ENCODE peak calls at places on chromosome 5, in four cellular contexts. L is GM23338, T is tibial nerve, S is heart right ventricle. E is an unnamed sample. For H3K36me3, the result is how much of the 10 kb centered on the place peaks cover.

GRCh38 chr5:1414311-1415058 is 30.8 kb downstream of the SLC6A3 start:
- DNase-seq in T (no peak), L (peak), S (no peak), E (no peak)

GRCh38 chr5:126368239-126368812 is 54.9 kb upstream of the GRAMD2B start:
- DNase-seq in L (peak), T (no peak), S (no peak), E (no peak)

GRCh38 chr5:1547236-1547635 is 23.5 kb upstream of the LPCAT1 start:
- DNase-seq in T (no peak), S (no peak), L (no peak), E (peak)

GRCh38 chr5:39076757-39077475 is 2.7 kb upstream of the RICTOR start:
- DNase-seq in L (no peak), S (no peak), T (no peak), E (no peak)

GRCh38 chr5:116507051-116507537 is 67.5 kb downstream of the SEMA6A start:
- DNase-seq in L (no peak), S (no peak), T (no peak), E (no peak)

GRCh38 chr5:75526065-75526464 is 14.4 kb downstream of the POLK start:
- DNase-seq in T (no peak), S (no peak), L (no peak), E (no peak)

GRCh38 chr5:39197556-39197955 is 21.8 kb downstream of the FYB1 start:
- DNase-seq in T (no peak), L (no peak), S (no peak), E (no peak)

GRCh38 chr5:17944046-17944445 is 309.8 kb downstream of the TAF11L14 start:
- DNase-seq in L (no peak), S (no peak), T (no peak), E (no peak)

GRCh38 chr5:30401479-30402058 is 791.9 kb upstream of the CDH6 start:
- DNase-seq in S (peak), L (peak), T (no peak), E (no peak)

GRCh38 chr5:6899215-6899614 is 186.0 kb downstream of the TENT4A start:
- DNase-seq in S (peak), T (no peak), L (no peak), E (no peak)

GRCh38 chr5:5025098-5025773 is 114.9 kb upstream of the ADAMTS16 start:
- DNase-seq in T (no peak), L (no peak), S (no peak), E (no peak)

GRCh38 chr5:180868960-180869359 is 7.9 kb upstream of the ZFP62 start:
- DNase-seq in T (peak), S (peak), L (peak), E (peak)

GRCh38 chr5:16916262-16916878 is 19.7 kb downstream of the MYO10 start:
- DNase-seq in L (no peak), S (no peak), T (no peak), E (no peak)

GRCh38 chr5:151477106-151477505 is 29.7 kb downstream of the SLC36A1 start:
- DNase-seq in T (no peak), S (no peak), L (no peak), E (no peak)

GRCh38 chr5:93582677-93583524 is at the start of gene NR2F1:
- DNase-seq in S (peak), L (peak), T (peak), E (peak)

GRCh38 chr5:126969548-126969947 is 60.8 kb downstream of the MARCHF3 start:
- DNase-seq in T (no peak), S (no peak), L (no peak), E (no peak)

GRCh38 chr5:73986729-73987128 is 360.7 kb downstream of the ARHGEF28 start:
- DNase-seq in T (no peak), L (no peak), S (no peak), E (no peak)

GRCh38 chr5:143559586-143559985 is 156.1 kb upstream of the NR3C1 start:
- DNase-seq in L (no peak), T (no peak), S (no peak), E (no peak)

GRCh38 chr5:100777680-100778281 is 125.3 kb downstream of the ST8SIA4 start:
- DNase-seq in L (no peak), S (peak), T (no peak), E (no peak)

GRCh38 chr5:115888027-115888426 is 46.3 kb downstream of the AP3S1 start:
- DNase-seq in S (no peak), T (no peak), L (peak), E (no peak)

GRCh38 chr5:130206686-130207085 is 302.4 kb downstream of the CHSY3 start:
- DNase-seq in T (no peak), S (no peak), L (no peak), E (no peak)

GRCh38 chr5:172185096-172185461 is 2.9 kb downstream of the STK10 start:
- DNase-seq in S (no peak), L (no peak), T (no peak), E (no peak)

GRCh38 chr5:172188033-172188892 is at the start of gene STK10:
- DNase-seq in T (peak), S (peak), L (peak), E (peak)

GRCh38 chr5:172188893-172189692 is 1.1 kb upstream of the STK10 start:
- DNase-seq in T (no peak), L (peak), S (no peak), E (no peak)

GRCh38 chr5:172186114-172186695 is 1.8 kb downstream of the STK10 start:
- DNase-seq in L (no peak), T (no peak), S (no peak), E (no peak)

GRCh38 chr5:172187118-172188032 is 649 bp downstream of the STK10 start:
- DNase-seq in L (peak), S (peak), T (no peak), E (peak)
- TF ChIP-seq CTCF in L (no peak), S (no peak), T (no peak), E (no peak)

GRCh38 chr5:72531496-72532190 is 24.4 kb upstream of the ZNF366 start:
- DNase-seq in L (no peak), S (no peak), T (no peak), E (no peak)
- H3K27ac ChIP-seq in L (no peak), S (no peak), T (no peak), E (peak)

GRCh38 chr5:58620336-58620735 is 37.5 kb downstream of the RAB3C start:
- DNase-seq in T (no peak), L (no peak), S (no peak), E (no peak)

GRCh38 chr5:58617236-58617635 is 34.4 kb downstream of the RAB3C start:
- DNase-seq in S (no peak), L (no peak), T (no peak), E (no peak)

GRCh38 chr5:58615931-58616330 is 33.1 kb downstream of the RAB3C start:
- DNase-seq in L (no peak), T (no peak), S (no peak), E (no peak)
- H3K36me3 ChIP-seq in L (under half), T (under half), S (under half), E (under half)

DNA sequence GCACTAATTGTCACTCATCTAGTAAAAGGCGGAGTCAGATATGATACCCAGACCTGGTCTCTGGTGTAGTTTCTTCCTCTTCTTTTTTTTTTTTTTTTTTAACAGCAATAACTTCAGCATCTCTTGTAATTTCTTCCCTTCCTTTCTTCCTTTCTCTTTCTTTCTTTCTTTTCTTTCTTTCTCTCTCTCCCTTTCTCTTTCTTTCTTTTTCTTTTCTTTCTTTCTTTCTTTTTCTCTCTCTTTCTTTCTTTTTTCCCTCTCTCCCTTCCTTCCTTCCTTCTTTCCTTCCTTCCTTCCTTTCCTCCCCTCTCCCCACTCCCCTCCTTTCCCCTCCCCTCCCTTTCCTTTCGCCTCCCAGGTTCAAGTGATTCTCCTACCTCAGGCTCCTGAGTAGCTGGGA is 25.9 kb upstream of the GNPDA1 start:
- DNase-seq in L (no peak), S (no peak), T (no peak), E (no peak)
- TF ChIP-seq CTCF in L (no peak), S (no peak), T (no peak), E (no peak)

GRCh38 chr5:177327539-177328522 is 16.1 kb upstream of the MXD3 start:
- DNase-seq in T (no peak), L (no peak), S (peak), E (no peak)
- H3K27ac ChIP-seq in T (peak), L (peak), S (no peak), E (peak)

GRCh38 chr5:150376799-150377771 is 19.6 kb downstream of the TCOF1 start:
- DNase-seq in S (no peak), L (no peak), T (no peak), E (no peak)
- H3K36me3 ChIP-seq in S (under half), L (half or more), T (half or more), E (under half)

GRCh38 chr5:147788023-147788422 is 5.5 kb upstream of the JAKMIP2 start:
- DNase-seq in T (no peak), S (no peak), L (no peak), E (no peak)
- TF ChIP-seq CTCF in T (no peak), S (no peak), L (no peak), E (no peak)

DNA sequence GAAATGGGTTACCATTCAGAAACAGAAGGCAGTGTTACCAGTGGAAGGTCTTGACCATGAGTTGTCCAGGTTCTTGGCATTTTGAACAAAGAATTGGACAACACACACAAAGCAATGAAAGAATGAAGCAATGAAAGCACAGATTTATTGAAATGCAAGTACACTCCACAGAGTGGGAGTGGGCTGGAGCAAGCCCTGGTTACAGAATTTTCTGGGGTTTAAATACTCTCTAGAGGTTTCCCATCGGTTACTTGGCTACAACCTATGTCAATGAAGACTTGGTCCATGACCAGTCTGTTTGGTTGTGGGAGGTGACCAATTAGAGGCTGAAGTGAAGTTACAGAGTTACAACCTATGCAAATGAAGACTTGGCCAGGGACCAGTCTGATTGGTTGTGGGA is 71.6 kb upstream of the SPRY4 start:
- DNase-seq in L (no peak), T (no peak), S (no peak), E (no peak)
- H3K27ac ChIP-seq in L (no peak), T (no peak), S (no peak), E (no peak)

DNA sequence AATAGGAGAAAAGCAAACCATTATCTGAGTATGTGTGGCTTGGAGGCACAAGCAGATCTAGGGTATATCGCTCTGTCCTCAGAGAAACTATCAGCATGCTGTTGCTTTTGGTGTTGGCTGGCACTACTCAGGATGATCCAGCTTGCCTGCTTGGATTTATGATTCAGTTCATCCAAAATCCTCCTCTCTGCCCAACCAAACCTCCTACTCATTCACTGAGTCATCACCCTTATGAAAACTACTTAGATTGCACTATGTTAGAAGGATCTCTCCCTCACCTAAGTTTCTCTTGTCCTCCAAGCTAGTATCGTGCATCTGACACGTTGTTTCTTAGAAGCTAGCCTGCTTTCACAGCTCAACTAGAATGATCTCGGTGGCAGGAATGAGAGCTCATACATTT is 14.2 kb upstream of the ZBED3 start:
- DNase-seq in T (no peak), S (no peak), L (no peak), E (no peak)
- H3K36me3 ChIP-seq in T (under half), S (under half), L (under half), E (under half)